ENCODE peak calls at places on chromosome 17, in nine cellular contexts. D is K562, J is fibroblast of villous mesenchyme, H is PC-3, A is prostate gland, K is cardiac muscle cell, R is HFF-Myc, L is psoas muscle, W is tibial nerve. E is an unnamed sample.

GRCh38 chr17:42547001-42547461 is 5.7 kb upstream of the HSD17B1 start:
- DNase-seq in D (peak; percentile 1), J (no peak), H (no peak), A (no peak), K (no peak), R (no peak), L (no peak), W (no peak), E (no peak)

GRCh38 chr17:62704381-62704971 is 77.0 kb downstream of the MRC2 start:
- DNase-seq in D (peak; percentile 43), J (no peak), H (peak; percentile 93), A (peak; percentile 49), K (peak; percentile 29), R (no peak), L (no peak), W (peak; percentile 29), E (no peak)

GRCh38 chr17:82329683-82330321 is 3.8 kb downstream of the SECTM1 start:
- DNase-seq in D (no peak), J (no peak), H (no peak), A (no peak), K (no peak), R (no peak), L (no peak), W (no peak), E (no peak)

GRCh38 chr17:30021708-30022317 is 80.4 kb downstream of the EFCAB5 start:
- DNase-seq in D (peak; percentile 41), J (peak; percentile 61), H (peak; percentile 54), A (peak; percentile 15), K (peak; percentile 70), R (peak; percentile 31), L (no peak), W (peak; percentile 42), E (peak; percentile 66)

GRCh38 chr17:62678214-62678919 is 50.9 kb downstream of the MRC2 start:
- DNase-seq in D (no peak), J (no peak), H (no peak), A (no peak), K (no peak), R (no peak), L (no peak), W (no peak), E (no peak)

GRCh38 chr17:59668816-59669215 is 38.4 kb downstream of the PTRH2 start:
- DNase-seq in D (no peak), J (peak; percentile 88), H (peak; percentile 93), A (no peak), K (peak; percentile 90), R (peak; percentile 81), L (no peak), W (no peak), E (no peak)

GRCh38 chr17:82596837-82597672 is 51.2 kb downstream of the WDR45B start:
- DNase-seq in D (no peak), J (no peak), H (no peak), A (no peak), K (no peak), R (no peak), L (no peak), W (no peak), E (no peak)

GRCh38 chr17:76519048-76519614 is 17.9 kb upstream of the RHBDF2 start:
- DNase-seq in D (no peak), J (no peak), H (no peak), A (no peak), K (no peak), R (no peak), L (no peak), W (no peak), E (no peak)

GRCh38 chr17:40327735-40328385 is 18.9 kb downstream of the RARA start:
- DNase-seq in D (no peak), J (no peak), H (no peak), A (no peak), K (no peak), R (no peak), L (peak; percentile 75), W (no peak), E (no peak)

GRCh38 chr17:73401911-73402310 is 90.1 kb upstream of the CDC42EP4 start:
- DNase-seq in D (peak; percentile 45), J (no peak), H (no peak), A (no peak), K (peak; percentile 62), R (no peak), L (peak; percentile 53), W (peak; percentile 41), E (peak; percentile 60)

GRCh38 chr17:4968166-4968915 is 724 bp upstream of the SPAG7 start:
- DNase-seq in D (peak; percentile 47), J (peak; percentile 43), H (no peak), A (peak; percentile 19), K (peak; percentile 38), R (no peak), L (no peak), W (no peak), E (peak; percentile 15)

GRCh38 chr17:59839646-59840328 is 53.0 kb downstream of the TUBD1 start:
- DNase-seq in D (no peak), J (peak; percentile 55), H (peak; percentile 42), A (no peak), K (peak; percentile 71), R (no peak), L (no peak), W (no peak), E (peak; percentile 34)

GRCh38 chr17:48134912-48135480 is 27.4 kb downstream of the SNX11 start:
- DNase-seq in D (no peak), J (no peak), H (peak; percentile 27), A (no peak), K (no peak), R (no peak), L (no peak), W (no peak), E (no peak)
- TF ChIP-seq CTCF in D (peak; percentile 53), J (peak; percentile 22), H (peak; percentile 53), A (no peak), K (peak; percentile 22), R (no peak), L (no peak), W (no peak), E (peak; percentile 36)

GRCh38 chr17:1597861-1598342 is 30.7 kb downstream of the SLC43A2 start:
- DNase-seq in D (no peak), J (no peak), H (no peak), A (peak; percentile 31), K (no peak), R (no peak), L (no peak), W (no peak), E (no peak)
- H3K4me3 ChIP-seq in D (no peak overlapping the region), J (no peak overlapping the region), H (no peak overlapping the region), A (no peak overlapping the region), K (no peak overlapping the region), R (no peak overlapping the region), L (no peak overlapping the region), W (no peak overlapping the region), E (no peak overlapping the region)

GRCh38 chr17:35809855-35810461 is 674 bp downstream of the TAF15 start:
- DNase-seq in D (no peak), J (no peak), H (no peak), A (no peak), K (no peak), R (no peak), L (no peak), W (no peak), E (no peak)

GRCh38 chr17:35808962-35809854 is at the start of gene TAF15:
- DNase-seq in D (peak; percentile 96), J (peak; percentile 100), H (peak; percentile 94), A (peak; percentile 97), K (peak; percentile 99), R (peak; percentile 97), L (peak; percentile 95), W (peak; percentile 92), E (peak; percentile 99)

GRCh38 chr17:35807371-35808144 is 1.7 kb upstream of the TAF15 start:
- DNase-seq in D (no peak), J (peak; percentile 48), H (peak; percentile 45), A (no peak), K (peak; percentile 54), R (no peak), L (no peak), W (no peak), E (no peak)

GRCh38 chr17:35811759-35812158 is 2.5 kb downstream of the TAF15 start:
- DNase-seq in D (no peak), J (no peak), H (no peak), A (no peak), K (no peak), R (no peak), L (no peak), W (no peak), E (no peak)

GRCh38 chr17:35808240-35808961 is 883 bp upstream of the TAF15 start:
- DNase-seq in D (no peak), J (no peak), H (no peak), A (no peak), K (no peak), R (no peak), L (no peak), W (no peak), E (no peak)
- TF ChIP-seq CTCF in D (no peak), J (no peak), H (no peak), A (no peak), K (no peak), R (no peak), L (no peak), W (no peak), E (no peak)

DNA sequence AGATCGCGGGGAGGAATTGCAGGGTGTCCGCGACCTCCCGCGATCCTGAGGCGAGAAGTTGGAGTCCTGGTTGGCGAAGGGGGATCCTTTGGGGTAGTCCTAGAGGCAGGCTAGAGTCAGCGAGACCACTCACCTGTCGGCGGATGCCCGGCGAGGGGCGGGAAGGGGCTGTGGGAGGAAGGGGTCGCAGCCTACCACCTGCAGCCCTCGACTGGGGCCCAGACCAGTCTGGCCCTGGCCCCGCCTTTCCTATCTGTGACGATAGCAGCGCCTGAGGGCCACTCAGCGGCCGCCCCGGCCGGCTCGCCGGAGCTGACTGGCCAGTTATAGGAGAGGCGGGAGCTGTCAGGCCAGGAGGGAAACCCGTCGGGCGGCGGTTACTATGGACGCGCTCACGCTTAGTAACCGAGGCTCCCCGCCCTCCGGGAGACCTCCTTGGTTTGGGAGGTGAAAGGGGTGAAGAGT is at the start of gene TEKT3:
- DNase-seq in D (peak; percentile 56), J (peak; percentile 64), H (no peak), A (peak; percentile 37), K (peak; percentile 78), R (no peak), L (peak; percentile 88), W (peak; percentile 75), E (no peak)
- H3K4me3 ChIP-seq in D (peak within 1 kb of the TSS; percentile 8), J (peak within 1 kb of the TSS; percentile 52), H (no peak within 1 kb of the TSS), A (peak within 1 kb of the TSS; percentile 17), K (peak within 1 kb of the TSS; percentile 48), R (peak within 1 kb of the TSS; percentile 42), L (peak within 1 kb of the TSS; percentile 73), W (peak within 1 kb of the TSS; percentile 61), E (no peak within 1 kb of the TSS)

DNA sequence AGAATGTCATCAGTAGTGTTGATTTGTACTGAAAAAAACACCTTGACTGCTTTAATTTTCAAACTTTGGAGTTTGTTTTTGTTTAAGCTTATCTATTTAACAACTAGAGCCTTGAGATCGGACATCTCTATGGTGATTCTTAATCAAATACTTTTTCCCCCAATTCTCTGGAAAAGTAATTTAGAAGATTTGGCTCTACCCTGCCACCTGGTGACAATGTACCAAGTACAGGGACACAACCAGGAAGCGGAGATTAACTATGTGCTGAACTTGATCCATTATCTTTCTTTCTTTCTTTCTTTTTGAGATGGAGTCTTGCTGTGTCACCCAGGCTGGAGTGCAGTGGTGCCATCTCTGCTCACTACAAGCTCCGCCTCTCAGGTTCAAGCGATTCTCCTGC is 30.8 kb downstream of the USP43 start:
- DNase-seq in D (no peak), J (peak; percentile 16), H (peak; percentile 22), A (no peak), K (peak; percentile 7), R (no peak), L (no peak), W (no peak), E (no peak)
- TF ChIP-seq CTCF in D (no peak), J (peak; percentile 35), H (peak; percentile 51), A (peak; percentile 9), K (peak; percentile 20), R (peak; percentile 37), L (no peak), W (no peak), E (no peak)

GRCh38 chr17:48162946-48163506 is 55.5 kb downstream of the SNX11 start:
- DNase-seq in D (no peak), J (peak; percentile 7), H (peak; percentile 26), A (no peak), K (peak; percentile 32), R (no peak), L (no peak), W (no peak), E (peak; percentile 57)
- H3K4me3 ChIP-seq in D (no peak overlapping the region), J (no peak overlapping the region), H (no peak overlapping the region), A (no peak overlapping the region), K (no peak overlapping the region), R (no peak overlapping the region), L (no peak overlapping the region), W (no peak overlapping the region), E (no peak overlapping the region)